ENCODE peak calls at places on chromosomes 11 and 22, in five cellular contexts. One of them, this sample, is unnamed.

GRCh38 chr11:132234878-132235277 is 864.5 kb downstream of the NTM start:
- DNase-seq in HAP-1: no peak
- DNase-seq in KBM-7: no peak
- DNase-seq in HEK293T: no peak
- DNase-seq in GM04504: peak
- DNase-seq in this sample: no peak

GRCh38 chr22:43310311-43310710 is 32.9 kb downstream of the SCUBE1 start:
- DNase-seq in HAP-1: no peak
- DNase-seq in KBM-7: no peak
- DNase-seq in HEK293T: no peak
- DNase-seq in GM04504: no peak
- DNase-seq in this sample: peak

GRCh38 chr11:97893612-97894011 is 1127.1 kb upstream of the CNTN5 start:
- DNase-seq in HAP-1: no peak
- DNase-seq in KBM-7: no peak
- DNase-seq in HEK293T: no peak
- DNase-seq in GM04504: no peak
- DNase-seq in this sample: no peak

GRCh38 chr22:44585559-44586121 is 87.6 kb upstream of the RTL6 start:
- DNase-seq in HAP-1: no peak
- DNase-seq in KBM-7: no peak
- DNase-seq in HEK293T: no peak
- DNase-seq in GM04504: no peak
- DNase-seq in this sample: no peak

GRCh38 chr22:38982008-38982927 is at the start of gene APOBEC3B:
- DNase-seq in HAP-1: peak
- DNase-seq in KBM-7: peak
- DNase-seq in HEK293T: no peak
- DNase-seq in GM04504: peak
- DNase-seq in this sample: peak

GRCh38 chr22:45757068-45757467 is 85.4 kb downstream of the ATXN10 start:
- DNase-seq in HAP-1: peak
- DNase-seq in KBM-7: no peak
- DNase-seq in HEK293T: peak
- DNase-seq in GM04504: no peak
- DNase-seq in this sample: no peak

GRCh38 chr22:26656896-26657851 is at the start of gene MIAT:
- DNase-seq in HAP-1: peak
- DNase-seq in KBM-7: no peak
- DNase-seq in HEK293T: no peak
- DNase-seq in GM04504: no peak
- DNase-seq in this sample: no peak

GRCh38 chr22:37563153-37564081 is 3.1 kb downstream of the CDC42EP1 start:
- DNase-seq in HAP-1: peak
- DNase-seq in KBM-7: no peak
- DNase-seq in HEK293T: no peak
- DNase-seq in GM04504: peak
- DNase-seq in this sample: peak

GRCh38 chr11:86888978-86889341 is 66.2 kb downstream of the FZD4 start:
- DNase-seq in HAP-1: no peak
- DNase-seq in KBM-7: no peak
- DNase-seq in HEK293T: no peak
- DNase-seq in GM04504: no peak
- DNase-seq in this sample: no peak

GRCh38 chr11:100827934-100828661 is 141.0 kb downstream of the ARHGAP42 start:
- DNase-seq in HAP-1: peak
- DNase-seq in KBM-7: no peak
- DNase-seq in HEK293T: peak
- DNase-seq in GM04504: no peak
- DNase-seq in this sample: peak

GRCh38 chr11:63599211-63600122 is 14.8 kb downstream of the PLAAT3 start:
- DNase-seq in HAP-1: no peak
- DNase-seq in KBM-7: no peak
- DNase-seq in HEK293T: no peak
- DNase-seq in GM04504: peak
- DNase-seq in this sample: no peak

GRCh38 chr22:20829735-20830134 is 28.9 kb downstream of the PI4KA start:
- DNase-seq in HAP-1: no peak
- DNase-seq in KBM-7: no peak
- DNase-seq in HEK293T: no peak
- DNase-seq in GM04504: no peak
- DNase-seq in this sample: no peak

This sample was measured in OCI-M1.